ENCODE peak calls at places on chromosomes 5 and 9, in ten cellular contexts. J is HCEC 1CT, R is NCI-H1092, T is activated T-cell treated with anti-CD3 and anti-CD28 coated beads for 1 hour, Z is NCI-H2081, E is sigmoid colon, Y is amniotic stem cell, P is HEK293T, N is pancreas, S is Kasumi-1. Q is an unnamed sample.

GRCh38 chr9:98529841-98530240 is 178.9 kb downstream of the GABBR2 start:
- DNase-seq in R (no peak), Z (no peak), J (no peak), Y (no peak), S (no peak), N (no peak), E (no peak), P (no peak), T (no peak), Q (no peak)

GRCh38 chr9:112378441-112379176 is 1.3 kb upstream of the HSDL2 start:
- DNase-seq in Z (peak; percentile 30), P (no peak), S (peak; percentile 42), N (peak; percentile 22), J (peak; percentile 4), E (no peak), T (no peak), R (no peak), Y (no peak), Q (no peak)

GRCh38 chr5:158967566-158967965 is 132.2 kb downstream of the EBF1 start:
- DNase-seq in R (no peak), E (no peak), P (no peak), N (no peak), J (no peak), Y (no peak), Z (no peak), T (no peak), S (no peak), Q (no peak)

GRCh38 chr5:34932947-34933346 is 3.6 kb downstream of the DNAJC21 start:
- DNase-seq in N (no peak), Z (no peak), Y (no peak), J (no peak), P (no peak), T (no peak), E (no peak), S (no peak), R (no peak), Q (no peak)

GRCh38 chr5:133071983-133072531 is 20.2 kb downstream of the HSPA4 start:
- DNase-seq in Y (no peak), S (no peak), N (no peak), J (no peak), Z (no peak), T (no peak), P (no peak), E (no peak), R (no peak), Q (no peak)

GRCh38 chr5:71586052-71586940 is 844 bp upstream of the MCCC2 start:
- DNase-seq in Y (no peak), T (no peak), E (no peak), S (peak; percentile 72), N (no peak), R (no peak), P (no peak), J (no peak), Z (peak; percentile 56), Q (no peak)

GRCh38 chr9:137045294-137046093 is 483 bp downstream of the NPDC1 start:
- DNase-seq in P (peak; percentile 61), T (no peak), S (no peak), Z (peak; percentile 52), R (no peak), J (peak; percentile 43), N (no peak), Y (no peak), E (no peak), Q (no peak)

GRCh38 chr5:65262590-65263189 is 219.0 kb downstream of the ADAMTS6 start:
- DNase-seq in S (peak; percentile 64), Z (no peak), N (no peak), P (no peak), R (no peak), Y (peak; percentile 66), T (no peak), J (peak; percentile 40), E (no peak), Q (no peak)

GRCh38 chr9:114590328-114590727 is 2.8 kb downstream of the ATP6V1G1 start:
- DNase-seq in S (no peak), N (no peak), Z (no peak), J (no peak), E (no peak), P (no peak), R (no peak), Y (no peak), T (no peak), Q (no peak)

GRCh38 chr9:134396258-134396742 is 70.0 kb downstream of the RXRA start:
- DNase-seq in R (no peak), P (no peak), Y (no peak), J (no peak), Z (no peak), S (peak; percentile 96), E (no peak), N (no peak), T (no peak), Q (peak; percentile 31)

GRCh38 chr5:96439477-96440184 is 6.6 kb upstream of the PCSK1 start:
- DNase-seq in Z (no peak), J (no peak), N (no peak), Y (no peak), E (no peak), T (no peak), P (no peak), S (peak; percentile 12), R (no peak), Q (no peak)

GRCh38 chr5:119327018-119327417 is 28.8 kb upstream of the TNFAIP8 start:
- DNase-seq in P (no peak), Z (peak; percentile 2), N (no peak), R (no peak), Y (no peak), T (no peak), S (no peak), J (no peak), E (no peak), Q (no peak)

GRCh38 chr5:143543358-143544255 is 140.1 kb upstream of the NR3C1 start:
- DNase-seq in Z (no peak), R (no peak), E (no peak), J (peak; percentile 81), T (no peak), P (no peak), Y (peak; percentile 17), N (no peak), S (no peak), Q (no peak)

GRCh38 chr5:132019337-132019736 is 7.9 kb upstream of the ACSL6 start:
- DNase-seq in P (no peak), T (no peak), J (no peak), Y (no peak), R (no peak), Z (no peak), S (no peak), N (no peak), E (no peak), Q (no peak)

GRCh38 chr9:124780060-124780756 is 3.3 kb downstream of the OLFML2A start:
- DNase-seq in E (peak; percentile 75), T (no peak), Z (no peak), Y (no peak), R (no peak), N (peak; percentile 13), S (no peak), J (no peak), P (no peak), Q (no peak)

GRCh38 chr5:140563554-140563953 is 844 bp downstream of the APBB3 start:
- DNase-seq in Y (no peak), S (no peak), T (no peak), P (no peak), E (no peak), N (peak; percentile 43), J (no peak), Z (peak; percentile 9), R (no peak), Q (no peak)

GRCh38 chr9:36961568-36962360 is 72.3 kb downstream of the PAX5 start:
- DNase-seq in Z (peak; percentile 46), Y (no peak), R (no peak), E (no peak), J (no peak), P (no peak), S (no peak), T (no peak), N (no peak), Q (no peak)

GRCh38 chr5:65924366-65925093 is 1.8 kb upstream of the ERBIN start:
- DNase-seq in T (no peak), Z (peak; percentile 53), E (no peak), Y (no peak), P (no peak), R (peak; percentile 31), S (peak; percentile 18), N (no peak), J (no peak), Q (no peak)

GRCh38 chr5:103375863-103376591 is 117.5 kb downstream of the MACIR start:
- DNase-seq in Z (no peak), J (peak; percentile 39), P (no peak), T (no peak), R (no peak), N (no peak), Y (no peak), E (no peak), S (no peak), Q (no peak)

GRCh38 chr5:159050408-159051091 is 49.2 kb downstream of the EBF1 start:
- DNase-seq in J (no peak), T (no peak), R (no peak), P (no peak), E (no peak), N (no peak), Y (no peak), Z (peak; percentile 86), S (no peak), Q (no peak)

GRCh38 chr5:35803221-35803651 is 53.5 kb upstream of the IL7R start:
- DNase-seq in S (peak; percentile 44), Y (peak; percentile 36), Z (peak; percentile 95), P (no peak), E (peak; percentile 66), N (no peak), T (no peak), J (peak; percentile 72), R (peak; percentile 84), Q (no peak)

GRCh38 chr9:99722852-99723251 is 98.8 kb upstream of the NR4A3 start:
- DNase-seq in P (no peak), Y (no peak), R (no peak), J (no peak), Z (no peak), S (no peak), N (no peak), T (no peak), E (no peak), Q (peak; percentile 26)

Q was measured in NK-92 treated with Interleukin-12 subunit alpha and Interleukin-12 subunit beta, amount 100 ng/mL, for 24 hours.